ENCODE peak calls at places on chromosomes 7 and 10, in five cellular contexts. B, O, V, A and H are unnamed samples.

GRCh38 chr10:50946991-50947781 is 61.8 kb upstream of the A1CF start:
- DNase-seq in A (no peak), B (no peak), V (no peak), O (no peak), H (no peak)

GRCh38 chr10:124532788-124533187 is 71.2 kb downstream of the LHPP start:
- DNase-seq in A (no peak), B (no peak), O (no peak), V (no peak), H (no peak)

GRCh38 chr10:93680414-93681047 is 21.9 kb downstream of the FRA10AC1 start:
- DNase-seq in O (peak), V (no peak), B (peak), A (peak), H (peak)

GRCh38 chr10:114632869-114633715 is 25.0 kb downstream of the ABLIM1 start:
- DNase-seq in B (peak), V (peak), O (peak), A (peak), H (no peak)

GRCh38 chr10:99235872-99236626 is 397 bp upstream of the HPSE2 start:
- DNase-seq in O (peak), B (no peak), A (no peak), V (no peak), H (no peak)

GRCh38 chr7:27214587-27214950 is 14.7 kb upstream of the HOXA13 start:
- DNase-seq in B (no peak), V (no peak), A (no peak), O (no peak), H (no peak)

GRCh38 chr10:88582806-88583583 is at the start of gene RNLS:
- DNase-seq in A (no peak), O (peak), V (peak), B (no peak), H (peak)

GRCh38 chr7:11830582-11831382 is 1.2 kb downstream of the THSD7A start:
- DNase-seq in A (no peak), O (peak), V (no peak), B (no peak), H (peak)

GRCh38 chr10:22685926-22686325 is 28.5 kb downstream of the PIP4K2A start:
- DNase-seq in V (no peak), A (no peak), B (no peak), O (no peak), H (no peak)

GRCh38 chr10:73625004-73625883 is 16.0 kb downstream of the MYOZ1 start:
- DNase-seq in O (peak), B (no peak), A (no peak), V (peak), H (peak)

GRCh38 chr10:43569681-43570080 is 4.7 kb downstream of the ZNF239 start:
- DNase-seq in V (no peak), A (no peak), B (no peak), O (no peak), H (peak)

GRCh38 chr7:93476491-93477344 is 97.8 kb downstream of the CALCR start:
- DNase-seq in B (no peak), V (no peak), O (no peak), A (no peak), H (no peak)

GRCh38 chr7:86980223-86980622 is 79.2 kb downstream of the ELAPOR2 start:
- DNase-seq in O (no peak), V (no peak), B (no peak), A (no peak), H (no peak)

DNA sequence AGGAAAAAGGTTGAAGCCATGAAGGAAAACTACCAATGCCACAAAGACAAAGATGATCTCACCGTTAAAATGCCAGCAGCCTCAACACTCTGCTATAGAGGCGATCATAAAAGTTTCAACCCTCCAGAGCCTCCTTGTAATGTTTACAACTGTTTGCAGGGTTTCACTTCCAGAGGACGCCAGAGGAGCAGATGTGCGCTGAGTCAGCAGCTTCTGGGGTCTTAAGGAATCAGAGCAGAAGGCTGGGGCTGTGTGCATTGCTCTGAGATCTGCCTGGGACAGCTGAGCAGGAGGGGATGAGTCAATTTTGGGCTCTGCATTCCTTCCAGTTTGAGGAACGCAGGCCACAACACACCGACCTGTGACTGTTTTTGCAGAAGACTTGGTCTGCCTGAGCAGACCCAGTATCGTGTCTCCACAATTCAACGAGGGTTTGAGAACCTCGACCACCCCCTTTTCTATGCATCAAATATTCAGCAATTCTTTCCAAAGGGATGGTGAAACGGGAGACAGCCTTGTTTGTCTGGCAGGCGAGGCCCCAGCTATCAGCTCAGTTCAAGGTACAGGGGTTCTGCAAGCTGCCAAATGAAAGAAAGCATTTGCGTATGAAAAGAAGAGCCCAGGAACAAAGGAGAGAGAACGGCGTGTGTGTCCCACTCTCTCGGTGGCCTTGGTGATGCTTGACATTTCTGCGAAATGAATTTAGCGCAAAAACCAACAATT is 98.1 kb downstream of the TMEM130 start:
- DNase-seq in O (no peak), V (no peak), A (peak), B (no peak), H (no peak)
- TF ChIP-seq JUND in O (no peak), V (no peak), A (no peak), B (no peak), H (no peak)

DNA sequence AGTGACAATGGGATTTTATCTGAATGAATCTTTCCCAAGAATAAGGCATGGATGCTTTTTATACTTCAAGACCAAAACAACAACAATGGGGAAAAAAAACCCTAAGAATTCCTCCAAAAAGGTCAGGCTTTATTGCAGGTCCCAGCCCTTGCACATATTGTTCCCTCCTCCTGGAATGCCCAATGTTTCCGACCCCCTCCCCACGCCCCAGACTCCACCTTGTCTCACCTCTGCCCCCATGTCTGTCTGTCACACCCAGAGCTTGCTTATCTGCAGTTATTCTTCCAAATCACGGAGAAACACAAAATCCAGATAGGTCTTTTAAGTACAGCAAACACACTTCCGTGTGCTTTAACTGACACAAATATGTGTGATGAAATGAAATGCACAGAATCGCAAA is 43.5 kb downstream of the ELMO1 start:
- DNase-seq in B (no peak), V (no peak), A (no peak), O (no peak), H (no peak)
- TF ChIP-seq JUND in B (no peak), V (no peak), A (no peak), O (no peak), H (no peak)

GRCh38 chr10:118374404-118374803 is 32.3 kb upstream of the FAM204A start:
- DNase-seq in B (no peak), V (no peak), O (no peak), A (no peak), H (no peak)

GRCh38 chr10:118369806-118370205 is 27.7 kb upstream of the FAM204A start:
- DNase-seq in B (no peak), O (peak), V (no peak), A (no peak), H (peak)

GRCh38 chr10:118373786-118374185 is 31.7 kb upstream of the FAM204A start:
- DNase-seq in O (no peak), B (no peak), V (no peak), A (peak), H (no peak)
- TF ChIP-seq JUND in O (peak), B (no peak), V (no peak), A (no peak), H (no peak)

DNA sequence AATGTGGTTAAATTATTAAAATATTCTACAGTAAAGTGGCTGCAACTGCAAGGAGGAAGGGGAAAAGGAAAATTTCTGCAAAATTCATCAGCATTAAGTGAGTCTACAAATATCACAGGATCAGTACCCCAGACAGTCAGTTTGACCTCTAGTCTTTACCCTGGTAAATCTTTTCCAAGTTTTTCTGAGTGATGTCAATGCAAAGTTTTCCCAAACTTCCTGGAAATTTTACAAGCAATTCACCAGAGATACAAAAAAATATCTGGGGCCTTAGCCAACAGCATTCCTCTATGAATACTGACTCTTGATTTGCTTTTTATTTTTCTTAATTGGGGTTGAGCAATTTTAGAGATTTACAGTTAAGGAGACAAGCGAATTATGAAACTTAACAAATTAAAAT is 539.3 kb upstream of the FZD8 start:
- DNase-seq in A (no peak), B (no peak), V (no peak), O (no peak), H (no peak)
- TF ChIP-seq JUND in A (no peak), B (no peak), V (no peak), O (peak), H (no peak)